ENCODE peak calls at places on chromosome 15, in seven cellular contexts. Q is NCI-H146; M is kidney glomerular epithelial cell; X is M059J; G is activated CD4-positive, alpha-beta T cell treated with anti-CD3 and anti-CD28 coated beads for 48 hours; A is kidney epithelial cell; Y is upper lobe of right lung. O is an unnamed sample.

GRCh38 chr15:77493324-77493907 is 72.7 kb downstream of the HMG20A start:
- DNase-seq in G (peak), A (no peak), X (peak), Y (no peak), Q (no peak), M (no peak), O (no peak)

GRCh38 chr15:57591822-57592367 is at the start of gene MYZAP:
- DNase-seq in Q (peak), G (peak), A (no peak), M (no peak), X (peak), Y (peak), O (no peak)

GRCh38 chr15:91522609-91523332 is 330.7 kb upstream of the SLCO3A1 start:
- DNase-seq in Y (no peak), G (no peak), Q (no peak), M (peak), A (no peak), X (peak), O (no peak)

GRCh38 chr15:51647128-51647562 is 24.6 kb upstream of the DMXL2 start:
- DNase-seq in Y (no peak), A (peak), M (peak), G (no peak), Q (peak), X (peak), O (no peak)

GRCh38 chr15:58724471-58724870 is 25.0 kb downstream of the ADAM10 start:
- DNase-seq in G (no peak), X (peak), Q (no peak), Y (no peak), M (peak), A (no peak), O (peak)

GRCh38 chr15:68674975-68675374 is 96.2 kb downstream of the CORO2B start:
- DNase-seq in A (no peak), Q (no peak), Y (no peak), M (peak), X (peak), G (no peak), O (no peak)

GRCh38 chr15:76904461-76905012 is 603 bp downstream of the SCAPER start:
- DNase-seq in Q (peak), Y (peak), A (no peak), G (peak), M (no peak), X (peak), O (no peak)

GRCh38 chr15:101309436-101310162 is 14.6 kb upstream of the SNRPA1 start:
- DNase-seq in A (no peak), X (no peak), Q (no peak), M (no peak), Y (peak), G (no peak), O (no peak)

GRCh38 chr15:84835661-84836384 is 18.7 kb downstream of the ALPK3 start:
- DNase-seq in Y (no peak), G (no peak), M (no peak), X (no peak), A (no peak), Q (no peak), O (no peak)

GRCh38 chr15:65303687-65304392 is 637 bp upstream of the RNU5B-1 start:
- DNase-seq in Q (peak), G (peak), M (peak), X (peak), A (no peak), Y (peak), O (no peak)

GRCh38 chr15:57297163-57297593 is 79.1 kb upstream of the CGNL1 start:
- DNase-seq in M (no peak), X (no peak), A (no peak), G (no peak), Q (no peak), Y (no peak), O (peak)

GRCh38 chr15:71424765-71425164 is 309.5 kb downstream of the THSD4 start:
- DNase-seq in M (no peak), A (no peak), X (peak), Y (no peak), Q (no peak), G (no peak), O (no peak)

GRCh38 chr15:76642671-76643070 is 262.5 kb downstream of the SCAPER start:
- DNase-seq in G (no peak), Y (no peak), A (no peak), M (no peak), Q (no peak), X (no peak), O (no peak)

GRCh38 chr15:99408236-99409096 is 157.2 kb downstream of the LRRC28 start:
- DNase-seq in X (peak), A (no peak), Q (no peak), G (no peak), M (no peak), Y (peak), O (no peak)

GRCh38 chr15:40754574-40754882 is 526 bp downstream of the RMDN3 start:
- DNase-seq in G (no peak), M (no peak), Q (peak), Y (peak), X (peak), A (no peak), O (no peak)

GRCh38 chr15:23570466-23570865 is 5.0 kb downstream of the MKRN3 start:
- DNase-seq in G (no peak), M (no peak), A (no peak), X (peak), Q (peak), Y (no peak), O (no peak)

GRCh38 chr15:100602822-100603393 is 519 bp downstream of the ASB7 start:
- DNase-seq in Q (peak), G (peak), X (peak), A (no peak), Y (no peak), M (peak), O (no peak)

GRCh38 chr15:77771616-77772015 is 138.9 kb upstream of the LINGO1 start:
- DNase-seq in X (no peak), M (no peak), G (no peak), A (no peak), Q (no peak), Y (no peak), O (no peak)

GRCh38 chr15:58321034-58321433 is 110.8 kb upstream of the LIPC start:
- DNase-seq in Y (no peak), X (no peak), A (no peak), M (no peak), Q (no peak), G (no peak), O (no peak)

GRCh38 chr15:48796930-48797329 is 13.9 kb downstream of the CEP152 start:
- DNase-seq in Y (no peak), G (no peak), X (peak), Q (no peak), A (peak), M (peak), O (no peak)

GRCh38 chr15:60989696-60990095 is 239.4 kb downstream of the RORA start:
- DNase-seq in M (no peak), Q (no peak), Y (no peak), X (peak), G (no peak), A (no peak), O (no peak)

GRCh38 chr15:56524915-56525314 is 60.0 kb upstream of the MNS1 start:
- DNase-seq in Y (no peak), G (no peak), A (peak), M (peak), Q (no peak), X (peak), O (no peak)

GRCh38 chr15:42194502-42194901 is 13.6 kb downstream of the VPS39 start:
- DNase-seq in A (no peak), M (no peak), Y (peak), X (peak), G (peak), Q (no peak), O (no peak)

GRCh38 chr15:32642667-32643425 is 1.3 kb downstream of the SCG5 start:
- DNase-seq in M (no peak), X (no peak), Q (no peak), Y (no peak), A (no peak), G (no peak), O (no peak)

GRCh38 chr15:49288411-49288810 is 118.4 kb downstream of the GALK2 start:
- DNase-seq in X (no peak), G (no peak), Q (no peak), A (no peak), M (no peak), Y (no peak), O (no peak)

GRCh38 chr15:62889734-62890505 is 152.6 kb upstream of the TPM1 start:
- DNase-seq in X (peak), Y (no peak), Q (no peak), M (peak), G (no peak), A (no peak), O (no peak)

O was measured in NCI-H1436 treated with DMSO at 0.1 percent for 48 hours.